ENCODE peak calls at places on chromosome 22, in eight cellular contexts. A is endothelial cell of umbilical vein; H is heart left ventricle; F is CD4-positive, alpha-beta T cell; Q is keratinocyte; N is GM06990; P is HCT116; K is endothelial cell. R is an unnamed sample.

GRCh38 chr22:29458551-29458950 is 20.2 kb downstream of the RFPL1 start:
- DNase-seq in K (no peak), A (no peak), N (no peak), F (no peak), Q (no peak), P (no peak), H (no peak), R (no peak)

GRCh38 chr22:41800348-41801146 is at the start of gene CCDC134:
- DNase-seq in H (peak), A (peak), P (peak), Q (peak), F (peak), N (peak), K (peak), R (peak)

GRCh38 chr22:31148953-31149627 is 8.8 kb upstream of the PLA2G3 start:
- DNase-seq in H (peak), N (no peak), P (peak), F (no peak), K (peak), A (peak), Q (no peak), R (peak)

GRCh38 chr22:46737976-46738641 is at the start of gene CERK:
- DNase-seq in P (no peak), A (peak), K (peak), H (peak), N (peak), Q (no peak), F (peak), R (peak)

GRCh38 chr22:25644122-25644521 is 79.6 kb downstream of the GRK3 start:
- DNase-seq in H (peak), P (no peak), A (no peak), K (no peak), Q (no peak), N (no peak), F (no peak), R (no peak)

GRCh38 chr22:28728621-28729313 is 12.9 kb downstream of the CHEK2 start:
- DNase-seq in P (no peak), F (no peak), H (no peak), K (no peak), A (no peak), N (no peak), Q (no peak), R (no peak)

GRCh38 chr22:34645375-34645774 is 420.6 kb upstream of the ISX start:
- DNase-seq in K (no peak), F (no peak), Q (no peak), H (no peak), N (no peak), P (no peak), A (no peak), R (no peak)

GRCh38 chr22:39238966-39239510 is 5.7 kb downstream of the PDGFB start:
- DNase-seq in K (no peak), Q (no peak), F (no peak), H (peak), N (no peak), P (no peak), A (no peak), R (no peak)

GRCh38 chr22:48824673-48825651 is 1002.7 kb downstream of the BRD1 start:
- DNase-seq in K (no peak), A (no peak), N (no peak), P (no peak), F (no peak), Q (no peak), H (no peak), R (no peak)

GRCh38 chr22:47192651-47193437 is 430.4 kb downstream of the TBC1D22A start:
- DNase-seq in P (peak), F (no peak), H (no peak), Q (no peak), K (no peak), A (no peak), N (peak), R (peak)

GRCh38 chr22:19149047-19149883 is 827 bp downstream of the GSC2 start:
- DNase-seq in F (no peak), N (no peak), Q (no peak), K (no peak), P (no peak), A (no peak), H (no peak), R (no peak)

GRCh38 chr22:22887621-22888503 is at the start of gene IGLL5:
- DNase-seq in H (no peak), P (no peak), F (no peak), K (no peak), Q (no peak), N (no peak), A (no peak), R (no peak)

GRCh38 chr22:35537252-35537651 is 3.4 kb upstream of the RASD2 start:
- DNase-seq in H (no peak), K (no peak), N (no peak), Q (no peak), F (no peak), A (no peak), P (no peak), R (no peak)

GRCh38 chr22:36194385-36194784 is 7.2 kb downstream of the APOL4 start:
- DNase-seq in N (no peak), P (no peak), A (no peak), F (no peak), Q (no peak), H (no peak), K (no peak), R (no peak)

GRCh38 chr22:27489265-27489675 is 312.3 kb downstream of the MN1 start:
- DNase-seq in H (no peak), N (no peak), A (no peak), P (no peak), Q (no peak), F (no peak), K (no peak), R (peak)

GRCh38 chr22:27885977-27886842 is 32.8 kb downstream of the PITPNB start:
- DNase-seq in H (no peak), N (no peak), A (peak), F (peak), P (peak), K (peak), Q (no peak), R (peak)

DNA sequence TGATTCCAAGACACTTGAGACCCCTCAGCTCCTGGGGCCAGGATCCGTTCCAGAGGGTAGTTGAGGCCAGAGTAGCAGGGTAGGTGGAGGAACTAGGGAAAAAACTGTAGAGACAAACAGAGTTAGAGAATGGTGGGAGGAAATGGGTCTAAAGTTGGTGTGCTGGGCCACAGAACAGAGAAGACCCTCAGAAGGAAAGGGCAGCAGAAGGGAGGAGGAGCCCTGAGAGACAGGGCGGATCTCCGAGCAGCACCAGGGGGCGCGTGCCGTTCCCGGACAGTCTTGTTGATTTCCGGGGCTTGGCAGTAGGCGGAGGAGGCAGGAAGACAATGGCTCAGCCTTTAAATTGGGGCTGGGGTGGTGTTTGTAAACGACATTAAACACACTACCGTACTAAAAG is 2.4 kb upstream of the CECR2 start:
- DNase-seq in H (peak), N (peak), K (peak), Q (no peak), A (no peak), F (no peak), P (peak), R (peak)
- TF ChIP-seq CTCF in H (peak), N (peak), K (no peak), Q (peak), A (no peak), F (no peak), P (peak), R (peak)

GRCh38 chr22:23984430-23984829 is 4.5 kb downstream of the GSTT2 start:
- DNase-seq in P (peak), A (peak), Q (no peak), F (peak), H (no peak), K (no peak), N (no peak), R (peak)
- TF ChIP-seq CTCF in P (peak), A (peak), Q (peak), F (peak), H (peak), K (peak), N (peak), R (peak)

GRCh38 chr22:50733521-50734342 is 4.3 kb upstream of the ACR start:
- DNase-seq in H (peak), P (no peak), A (no peak), K (peak), N (no peak), Q (no peak), F (no peak), R (no peak)
- TF ChIP-seq CTCF in H (no peak), P (no peak), A (no peak), K (no peak), N (no peak), Q (no peak), F (no peak), R (no peak)

GRCh38 chr22:21626073-21626734 is 3.6 kb downstream of the YDJC start:
- DNase-seq in K (no peak), A (no peak), H (no peak), P (no peak), F (no peak), Q (no peak), N (no peak), R (no peak)

GRCh38 chr22:21624880-21625791 is 4.7 kb downstream of the YDJC start:
- DNase-seq in F (no peak), A (no peak), K (no peak), Q (no peak), N (no peak), H (no peak), P (no peak), R (no peak)

GRCh38 chr22:21622624-21623401 is 7.0 kb downstream of the YDJC start:
- DNase-seq in H (no peak), N (no peak), K (no peak), F (no peak), Q (no peak), P (no peak), A (no peak), R (no peak)

GRCh38 chr22:21623402-21623970 is 6.3 kb downstream of the YDJC start:
- DNase-seq in Q (no peak), F (no peak), A (no peak), P (no peak), K (no peak), H (no peak), N (no peak), R (no peak)

DNA sequence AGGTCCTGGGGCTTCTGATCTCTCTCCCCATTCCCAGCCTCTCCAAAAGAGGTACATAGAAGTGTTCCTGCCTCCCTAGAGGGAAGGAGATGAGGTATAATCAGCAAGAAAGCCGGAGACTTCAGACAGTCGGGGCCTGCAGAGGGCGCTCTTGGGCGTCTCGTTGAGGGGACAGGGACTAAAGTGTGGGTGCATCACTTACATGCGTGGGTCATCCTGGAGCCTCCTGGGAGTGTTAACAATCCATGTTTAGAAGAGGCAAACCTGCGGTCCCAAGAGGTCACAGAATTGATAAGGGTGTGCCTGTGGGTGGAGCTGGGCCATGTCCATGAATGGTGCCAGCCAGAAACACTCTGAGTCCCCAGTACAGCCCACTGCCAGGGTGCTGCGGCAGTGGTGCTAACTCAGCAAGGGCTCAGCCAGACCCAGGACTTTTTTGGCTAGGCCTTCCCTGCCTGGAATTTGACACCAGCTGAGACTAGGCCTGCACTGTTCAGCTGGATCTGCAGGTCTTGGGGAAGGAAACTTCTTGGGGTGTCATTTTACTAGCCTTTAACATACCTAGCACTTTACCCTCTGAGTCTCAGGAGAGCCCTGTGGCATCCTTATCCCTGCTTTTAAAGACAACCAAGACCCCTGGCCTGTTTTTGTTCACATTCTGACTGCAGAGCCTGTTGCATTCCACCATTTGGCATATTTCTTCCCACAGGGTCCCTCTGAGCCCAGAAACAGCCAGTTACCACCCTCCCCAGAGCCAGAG is 5.5 kb downstream of the YDJC start:
- DNase-seq in A (no peak), F (no peak), Q (no peak), H (peak), P (no peak), N (no peak), K (peak), R (peak)
- TF ChIP-seq CTCF in A (peak), F (no peak), Q (peak), H (peak), P (peak), N (peak), K (peak), R (peak)

GRCh38 chr22:40679964-40680818 is 907 bp downstream of the MCHR1 start:
- DNase-seq in K (peak), N (no peak), P (no peak), F (no peak), H (no peak), Q (no peak), A (peak), R (no peak)
- TF ChIP-seq CTCF in K (no peak), N (no peak), P (no peak), F (no peak), H (no peak), Q (peak), A (no peak), R (no peak)

GRCh38 chr22:44311104-44311854 is 1.5 kb downstream of the SHISAL1 start:
- DNase-seq in Q (no peak), K (no peak), H (no peak), P (no peak), F (no peak), N (no peak), A (no peak), R (no peak)
- TF ChIP-seq CTCF in Q (no peak), K (no peak), H (no peak), P (peak), F (no peak), N (peak), A (no peak), R (no peak)

DNA sequence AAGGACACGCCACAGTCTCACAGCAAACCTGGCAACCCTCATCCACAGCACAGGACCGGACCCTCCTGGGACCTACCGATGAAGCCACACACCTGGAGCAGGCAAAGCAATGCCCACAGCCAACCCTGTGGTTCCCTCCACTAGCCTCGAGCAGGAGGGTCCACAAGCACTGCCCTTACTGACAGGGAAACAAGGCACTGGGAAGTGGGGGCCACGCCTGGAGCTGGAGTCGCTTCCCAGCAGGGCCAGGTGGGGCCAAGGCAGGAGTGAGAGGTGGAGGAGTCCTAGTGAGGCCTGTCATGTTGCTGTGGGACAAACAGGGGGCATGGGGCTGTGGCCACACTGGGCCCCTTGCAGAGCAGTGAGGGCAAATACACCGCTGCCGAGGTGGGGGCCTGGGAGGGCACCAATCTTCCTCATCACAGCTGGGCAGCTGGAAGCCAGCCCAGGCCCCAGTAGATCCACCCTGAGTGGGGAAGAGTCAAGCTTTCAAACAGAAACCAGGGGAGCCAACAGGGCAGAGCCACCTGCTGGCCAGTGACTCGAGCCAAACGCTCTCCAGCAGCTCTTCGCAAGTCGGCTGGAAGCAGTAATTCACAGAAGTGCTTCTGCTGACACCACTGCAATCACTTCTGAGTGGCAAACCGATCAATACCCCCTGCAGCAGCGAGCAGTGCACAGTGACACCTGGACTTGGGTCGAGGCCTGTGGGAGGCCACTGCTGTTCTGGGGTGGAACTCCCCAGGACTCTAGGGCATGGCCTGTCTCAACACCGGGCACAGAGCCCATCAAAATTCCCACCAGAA is 13.7 kb downstream of the SULT4A1 start:
- DNase-seq in N (no peak), Q (no peak), P (peak), K (peak), A (no peak), H (no peak), F (no peak), R (no peak)
- TF ChIP-seq CTCF in N (peak), Q (peak), P (peak), K (no peak), A (no peak), H (peak), F (no peak), R (peak)

GRCh38 chr22:21641795-21642583 is at the start of gene SDF2L1:
- DNase-seq in P (peak), K (peak), H (peak), Q (peak), N (peak), F (peak), A (peak), R (peak)
- TF ChIP-seq CTCF in P (no peak), K (no peak), H (no peak), Q (no peak), N (no peak), F (no peak), A (no peak), R (no peak)

R was measured in Calu3.